ENCODE peak calls at places on chromosomes 6 and 20, in seven cellular contexts. W is uterus, B is heart left ventricle, V is ovary, L is adrenal gland, A is prostate gland, G is gastrocnemius medialis. H is an unnamed sample.

GRCh38 chr6:33696538-33697518 is 14.7 kb downstream of the UQCC2 start:
- DNase-seq in G (no peak), B (peak; percentile 82), L (peak; percentile 73), W (peak; percentile 66), A (peak; percentile 70), V (peak; percentile 46), H (peak; percentile 45)

GRCh38 chr6:75113446-75113845 is 92.4 kb downstream of the COL12A1 start:
- DNase-seq in A (no peak), L (no peak), W (no peak), G (no peak), V (no peak), B (no peak), H (no peak)

GRCh38 chr6:35427851-35428321 is 24.3 kb upstream of the FANCE start:
- DNase-seq in L (no peak), A (no peak), G (no peak), V (no peak), B (no peak), W (no peak), H (no peak)

GRCh38 chr6:132673376-132674094 is 14.6 kb upstream of the TAAR1 start:
- DNase-seq in W (no peak), A (no peak), G (no peak), L (no peak), V (no peak), B (no peak), H (no peak)

GRCh38 chr6:33839399-33840063 is 35.7 kb upstream of the MLN start:
- DNase-seq in A (no peak), L (no peak), W (no peak), B (no peak), G (no peak), V (no peak), H (no peak)

GRCh38 chr6:4554645-4555044 is 221.6 kb upstream of the CDYL start:
- DNase-seq in G (no peak), W (no peak), L (no peak), A (no peak), B (no peak), V (no peak), H (no peak)

GRCh38 chr20:56245761-56246160 is 2.8 kb upstream of the MC3R start:
- DNase-seq in A (no peak), L (no peak), B (no peak), G (no peak), V (no peak), W (no peak), H (no peak)

GRCh38 chr20:9161308-9161707 is 92.4 kb downstream of the PLCB4 start:
- DNase-seq in W (no peak), G (no peak), V (no peak), L (no peak), A (no peak), B (no peak), H (peak; percentile 15)

GRCh38 chr6:121944361-121944760 is 455.1 kb upstream of the HSF2 start:
- DNase-seq in L (no peak), A (no peak), B (no peak), V (no peak), W (no peak), G (no peak), H (no peak)

GRCh38 chr20:7586481-7586880 is 353.8 kb downstream of the HAO1 start:
- DNase-seq in B (no peak), A (no peak), G (no peak), W (no peak), V (no peak), L (no peak), H (no peak)

GRCh38 chr6:83431545-83432165 is 804 bp upstream of the ME1 start:
- DNase-seq in W (no peak), L (peak; percentile 59), V (no peak), G (no peak), B (no peak), A (no peak), H (peak; percentile 30)

GRCh38 chr6:16059496-16059895 is 69.4 kb upstream of the MYLIP start:
- DNase-seq in V (no peak), W (no peak), A (no peak), L (no peak), B (no peak), G (no peak), H (no peak)

GRCh38 chr20:25055711-25056492 is 2.0 kb downstream of the ACSS1 start:
- DNase-seq in W (peak; percentile 13), V (peak; percentile 49), G (no peak), A (no peak), B (no peak), L (no peak), H (peak; percentile 58)

GRCh38 chr6:80544500-80545055 is 438.1 kb downstream of the BCKDHB start:
- DNase-seq in A (no peak), L (no peak), W (no peak), V (no peak), B (no peak), G (no peak), H (no peak)

GRCh38 chr6:80541886-80542285 is 435.4 kb downstream of the BCKDHB start:
- DNase-seq in V (no peak), B (no peak), W (no peak), L (no peak), G (no peak), A (no peak), H (no peak)

GRCh38 chr6:80541186-80541585 is 434.7 kb downstream of the BCKDHB start:
- DNase-seq in V (no peak), B (no peak), G (no peak), L (no peak), A (no peak), W (no peak), H (no peak)

GRCh38 chr6:80543598-80544181 is 437.2 kb downstream of the BCKDHB start:
- DNase-seq in G (no peak), W (no peak), L (no peak), A (no peak), B (no peak), V (no peak), H (no peak)

GRCh38 chr6:80543151-80543550 is 436.7 kb downstream of the BCKDHB start:
- DNase-seq in B (no peak), A (no peak), L (no peak), G (no peak), V (no peak), W (no peak), H (no peak)
- H3K4me1 ChIP-seq in B (no peaks in the 10 kb centered on the region), A (no peaks in the 10 kb centered on the region), L (no peaks in the 10 kb centered on the region), G (no peaks in the 10 kb centered on the region), V (no peaks in the 10 kb centered on the region), W (no peaks in the 10 kb centered on the region), H (no peaks in the 10 kb centered on the region)

DNA sequence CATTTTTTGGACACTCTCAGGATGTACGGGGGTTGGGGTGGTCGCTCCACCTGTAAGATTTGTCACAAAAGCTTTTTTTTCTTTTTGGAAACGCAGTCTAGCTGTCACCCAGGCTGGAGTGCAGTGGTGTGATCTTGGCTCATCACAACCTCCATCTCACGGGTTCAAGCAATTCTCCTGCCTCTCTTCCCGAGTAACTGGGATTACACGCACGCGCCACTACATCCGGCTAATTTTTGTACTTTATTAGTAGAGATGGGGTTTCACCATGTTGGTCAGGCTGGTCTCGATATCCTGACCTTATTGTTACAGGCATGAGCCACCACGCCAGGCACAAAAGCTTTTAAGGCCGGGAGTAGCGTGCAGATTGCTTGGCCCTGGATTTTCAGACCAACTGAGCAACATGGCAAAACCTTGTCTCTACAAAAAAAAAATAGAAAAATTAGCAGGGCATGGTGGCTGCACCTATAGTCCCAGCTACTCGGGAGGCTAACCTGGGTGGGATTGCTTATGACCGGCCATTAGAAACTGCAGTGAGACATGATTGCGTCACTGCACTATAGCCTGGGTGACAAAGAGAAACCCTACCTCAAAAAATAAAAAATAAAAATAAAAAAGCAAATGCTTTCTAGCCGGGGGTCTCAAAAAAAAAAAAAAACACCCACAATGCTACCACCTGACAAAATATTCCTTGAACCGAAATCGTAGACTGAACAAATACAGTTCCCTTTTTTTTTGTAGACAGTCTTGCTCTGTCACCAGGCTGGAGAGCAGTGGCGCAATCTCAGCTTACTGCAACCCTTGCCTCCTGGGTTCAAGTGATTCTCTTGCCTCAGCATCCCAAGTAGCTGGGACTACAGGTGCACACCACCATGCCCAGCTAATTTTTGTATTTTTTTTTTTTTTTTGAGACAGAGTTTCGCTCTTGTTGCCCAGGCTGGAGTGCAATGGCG is 15.0 kb downstream of the RBM39 start:
- DNase-seq in W (no peak), L (no peak), V (no peak), B (no peak), G (no peak), A (no peak), H (no peak)
- TF ChIP-seq POLR2A in W (no peak), L (no peak), V (no peak), B (no peak), G (no peak), A (no peak), H (no peak)

DNA sequence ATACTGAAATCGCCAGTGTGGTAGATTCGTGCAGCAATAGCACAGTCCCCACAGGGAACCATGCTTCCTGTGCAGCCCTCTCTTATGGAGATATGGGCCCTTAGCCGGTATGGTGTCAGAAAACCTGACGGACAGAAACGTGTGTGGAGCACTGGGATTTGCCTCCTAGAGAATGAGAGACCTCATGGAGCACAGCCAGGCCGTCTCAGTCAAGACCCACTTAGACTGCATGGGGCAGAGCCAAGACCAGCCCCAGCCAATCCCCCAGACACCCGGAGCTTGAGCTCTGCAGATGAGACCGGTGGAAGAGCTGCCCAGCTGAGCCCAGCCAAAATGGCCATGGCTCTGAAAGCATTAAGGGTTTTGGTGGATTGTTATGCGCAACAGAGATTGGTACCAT is 163.7 kb downstream of the DLL1 start:
- DNase-seq in B (no peak), V (peak; percentile 5), W (no peak), G (no peak), A (no peak), L (peak; percentile 6), H (no peak)
- H3K27ac ChIP-seq in B (no peak overlapping the region), V (no peak overlapping the region), W (no peak overlapping the region), G (peak overlapping the region; percentile 57), A (no peak overlapping the region), L (no peak overlapping the region), H (no peak overlapping the region)

DNA sequence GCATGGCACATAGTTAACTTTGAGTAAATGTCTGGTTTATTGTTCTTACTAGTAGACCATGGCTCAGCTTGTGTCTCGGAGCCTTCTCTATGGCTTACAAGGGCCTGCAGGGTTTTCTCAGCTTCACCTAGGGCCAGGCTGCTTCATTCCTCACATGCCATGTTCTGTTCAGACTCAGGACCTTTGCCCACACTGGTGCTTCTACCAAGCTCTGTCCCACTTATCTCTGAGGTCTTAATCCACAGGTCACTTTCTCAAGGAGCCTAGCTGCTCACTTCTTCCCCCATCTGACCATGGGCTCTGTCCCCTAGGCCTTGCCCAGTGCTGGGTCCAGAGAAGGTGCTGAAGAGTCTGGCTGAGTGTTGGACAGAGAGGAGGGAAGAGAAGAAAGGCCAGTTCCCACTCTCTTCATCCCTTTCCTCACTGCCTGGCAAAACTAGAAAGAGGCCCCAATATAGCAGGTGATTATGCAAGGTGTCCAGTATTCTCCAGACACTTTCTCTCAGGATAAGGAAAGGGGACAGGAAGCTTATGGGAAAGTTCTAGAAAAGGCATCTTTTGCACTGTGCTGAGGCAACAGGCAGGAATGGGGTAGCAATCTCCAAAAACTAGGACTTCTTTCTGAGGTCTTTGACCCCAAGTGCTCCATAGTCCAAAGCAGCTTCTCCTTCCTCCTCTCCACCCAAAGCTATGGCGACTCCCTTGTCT is 40.0 kb downstream of the COX4I2 start:
- DNase-seq in A (no peak), W (no peak), G (no peak), V (no peak), L (no peak), B (no peak), H (no peak)
- H3K4me1 ChIP-seq in A (peaks cover 30% of the 10 kb centered on the region), W (peaks cover 4% of the 10 kb centered on the region), G (peaks cover 91% of the 10 kb centered on the region), V (peaks cover 35% of the 10 kb centered on the region), L (peaks cover 92% of the 10 kb centered on the region), B (peaks cover 96% of the 10 kb centered on the region), H (peaks cover 77% of the 10 kb centered on the region)

H was measured in body of pancreas.